ENCODE peak calls at places on chromosomes 11 and 22, in seven cellular contexts. U is cardiac muscle cell; F is CD8-positive, alpha-beta memory T cell; M is brain pericyte; W is right cardiac atrium; V is NCI-H460; D is CD8-positive, alpha-beta T cell. E is an unnamed sample.

GRCh38 chr11:113806403-113806802 is 26.8 kb downstream of the CLDN25 start:
- DNase-seq in M (no peak), U (peak), F (no peak), W (no peak), V (peak), D (no peak), E (peak)

GRCh38 chr22:32698926-32699619 is 102.4 kb upstream of the TIMP3 start:
- DNase-seq in F (no peak), V (no peak), U (no peak), W (peak), D (no peak), M (no peak), E (no peak)

GRCh38 chr11:45158891-45159605 is 12.6 kb downstream of the PRDM11 start:
- DNase-seq in D (no peak), M (no peak), U (no peak), F (no peak), V (no peak), W (peak), E (no peak)

GRCh38 chr22:40928657-40929056 is 22.5 kb upstream of the RBX1 start:
- DNase-seq in D (no peak), M (no peak), U (peak), W (no peak), F (no peak), V (no peak), E (no peak)

GRCh38 chr22:20319041-20319744 is 667 bp downstream of the DGCR6L start:
- DNase-seq in V (no peak), F (no peak), W (no peak), U (peak), M (no peak), D (no peak), E (no peak)

GRCh38 chr22:19658967-19659804 is 55.1 kb upstream of the SEPTIN5 start:
- DNase-seq in M (no peak), W (no peak), U (no peak), V (no peak), F (no peak), D (no peak), E (no peak)

GRCh38 chr22:42688241-42688913 is 32.3 kb downstream of the A4GALT start:
- DNase-seq in F (no peak), M (peak), U (peak), V (peak), W (peak), D (no peak), E (no peak)

GRCh38 chr22:42272431-42273004 is 2.1 kb upstream of the TCF20 start:
- DNase-seq in F (no peak), M (no peak), U (no peak), W (no peak), V (no peak), D (no peak), E (no peak)

GRCh38 chr11:119206512-119207299 is 567 bp downstream of the CBL start:
- DNase-seq in U (peak), D (peak), W (peak), F (peak), M (no peak), V (no peak), E (no peak)

GRCh38 chr11:77729063-77729462 is 91.5 kb downstream of the RSF1 start:
- DNase-seq in M (no peak), D (no peak), F (no peak), W (no peak), U (no peak), V (no peak), E (no peak)

GRCh38 chr11:117839936-117840813 is 15.6 kb upstream of the FXYD2 start:
- DNase-seq in V (no peak), W (no peak), M (no peak), F (no peak), D (no peak), U (no peak), E (no peak)

GRCh38 chr11:9138612-9139579 is 47.5 kb upstream of the SCUBE2 start:
- DNase-seq in V (peak), W (no peak), F (no peak), U (no peak), D (no peak), M (peak), E (peak)

GRCh38 chr11:5367461-5368074 is 16.0 kb upstream of the OR51M1 start:
- DNase-seq in W (no peak), D (no peak), M (no peak), V (no peak), U (no peak), F (no peak), E (no peak)

GRCh38 chr22:31836010-31836409 is 82.2 kb downstream of the DEPDC5 start:
- DNase-seq in V (no peak), U (no peak), D (no peak), W (no peak), M (no peak), F (no peak), E (no peak)

GRCh38 chr11:47233989-47234668 is 14.5 kb downstream of the ACP2 start:
- DNase-seq in U (no peak), V (peak), D (peak), M (no peak), F (no peak), W (peak), E (no peak)

GRCh38 chr22:17638182-17638431 is 450 bp upstream of the BCL2L13 start:
- DNase-seq in F (no peak), U (no peak), D (no peak), V (no peak), W (no peak), M (no peak), E (no peak)

GRCh38 chr11:118621071-118621815 is 13.8 kb downstream of the PHLDB1 start:
- DNase-seq in F (no peak), M (no peak), W (peak), V (peak), U (peak), D (no peak), E (peak)

GRCh38 chr11:46346886-46347636 is at the start of gene DGKZ:
- DNase-seq in F (peak), W (peak), V (peak), D (peak), U (peak), M (no peak), E (peak)

GRCh38 chr11:12318791-12319733 is 58.3 kb upstream of the PARVA start:
- DNase-seq in W (no peak), M (no peak), F (no peak), U (no peak), V (no peak), D (no peak), E (no peak)

GRCh38 chr11:86800076-86800955 is at the start of gene PRSS23:
- DNase-seq in F (peak), V (peak), D (peak), W (peak), M (no peak), U (peak), E (no peak)

GRCh38 chr11:69131644-69132300 is 24.0 kb upstream of the SMIM38 start:
- DNase-seq in F (no peak), U (peak), D (no peak), V (peak), W (peak), M (no peak), E (peak)

GRCh38 chr11:107741044-107741823 is 29.4 kb upstream of the SLN start:
- DNase-seq in V (peak), W (no peak), F (no peak), D (no peak), U (peak), M (peak), E (peak)

GRCh38 chr11:115267871-115268270 is 236.3 kb downstream of the CADM1 start:
- DNase-seq in W (no peak), M (no peak), V (no peak), F (no peak), U (no peak), D (no peak), E (no peak)

GRCh38 chr22:46726066-46726985 is 11.7 kb downstream of the CERK start:
- DNase-seq in U (no peak), D (no peak), W (peak), V (no peak), M (no peak), F (no peak), E (no peak)

GRCh38 chr11:92131289-92131890 is 93.2 kb upstream of the FAT3 start:
- DNase-seq in F (no peak), M (no peak), D (no peak), U (no peak), W (no peak), V (no peak), E (no peak)

GRCh38 chr22:27537481-27537891 is 264.1 kb downstream of the MN1 start:
- DNase-seq in F (no peak), V (no peak), W (peak), M (no peak), D (no peak), U (no peak), E (no peak)

GRCh38 chr22:39351689-39352214 is 2.0 kb downstream of the SYNGR1 start:
- DNase-seq in U (peak), M (no peak), W (no peak), D (no peak), F (no peak), V (no peak), E (no peak)

GRCh38 chr11:100247701-100248100 is 439.4 kb upstream of the ARHGAP42 start:
- DNase-seq in D (no peak), M (no peak), W (no peak), U (no peak), V (no peak), F (no peak), E (no peak)

GRCh38 chr22:41308054-41308453 is 6.7 kb downstream of the ZC3H7B start:
- DNase-seq in F (no peak), M (no peak), W (no peak), V (no peak), U (no peak), D (no peak), E (no peak)

GRCh38 chr22:23222875-23223565 is 42.7 kb downstream of the BCR start:
- DNase-seq in V (no peak), W (no peak), D (no peak), U (no peak), F (no peak), M (no peak), E (no peak)

GRCh38 chr11:111361082-111361801 is 17.8 kb downstream of the POU2AF1 start:
- DNase-seq in F (no peak), W (no peak), M (no peak), U (no peak), D (no peak), V (no peak), E (no peak)

GRCh38 chr11:73154178-73154577 is 12.1 kb upstream of the FCHSD2 start:
- DNase-seq in W (no peak), F (no peak), D (peak), M (no peak), V (no peak), U (no peak), E (no peak)

GRCh38 chr11:36258730-36259360 is 30.4 kb downstream of the COMMD9 start:
- DNase-seq in D (no peak), W (peak), M (peak), V (peak), U (peak), F (no peak), E (peak)

GRCh38 chr11:65444314-65445051 is 21.9 kb downstream of the NEAT1 start:
- DNase-seq in U (no peak), F (no peak), M (no peak), W (peak), V (no peak), D (no peak), E (no peak)

GRCh38 chr11:75500742-75501141 is 25.0 kb downstream of the GDPD5 start:
- DNase-seq in U (no peak), D (no peak), F (no peak), V (no peak), M (no peak), W (no peak), E (no peak)

GRCh38 chr22:23836692-23837495 is 1.9 kb downstream of the DERL3 start:
- DNase-seq in U (no peak), M (no peak), W (no peak), F (no peak), V (no peak), D (no peak), E (no peak)

GRCh38 chr22:33864723-33865130 is 55.5 kb downstream of the LARGE1 start:
- DNase-seq in W (peak), M (no peak), D (no peak), U (no peak), F (no peak), V (no peak), E (no peak)

GRCh38 chr22:45007247-45007945 is 2.4 kb downstream of the PHF21B start:
- DNase-seq in D (no peak), V (no peak), U (peak), F (no peak), M (no peak), W (peak), E (no peak)